ENCODE peak calls at places on chromosomes 5 and 9, in eight cellular contexts. O is K562, F is GM12878, T is WTC11, G is H1, M is IMR-90, W is SK-N-SH, X is HepG2. H is an unnamed sample.

GRCh38 chr5:54651482-54652076 is 134.0 kb downstream of the SNX18 start:
- DNase-seq in G (no peak), X (no peak), O (no peak), T (no peak), W (peak), M (peak), F (no peak), H (no peak)

GRCh38 chr5:142816577-142816976 is 46.4 kb downstream of the ARHGAP26 start:
- DNase-seq in M (peak), G (no peak), W (no peak), X (no peak), F (no peak), O (no peak), T (no peak), H (no peak)

GRCh38 chr9:108519417-108519816 is 336.4 kb downstream of the ACTL7B start:
- DNase-seq in X (no peak), W (no peak), M (no peak), T (no peak), F (no peak), O (no peak), G (no peak), H (no peak)

GRCh38 chr5:132234684-132235062 is 7.0 kb upstream of the P4HA2 start:
- DNase-seq in W (no peak), X (no peak), F (no peak), T (no peak), O (no peak), G (no peak), M (no peak), H (no peak)

GRCh38 chr5:109691248-109691574 is 1.5 kb downstream of the MAN2A1 start:
- DNase-seq in F (no peak), W (no peak), G (no peak), M (no peak), O (no peak), X (no peak), T (no peak), H (no peak)

GRCh38 chr5:135486679-135487395 is 34.7 kb upstream of the TIFAB start:
- DNase-seq in O (no peak), W (no peak), G (no peak), M (no peak), F (no peak), T (no peak), X (no peak), H (no peak)

GRCh38 chr5:74093501-74093993 is 467.6 kb downstream of the ARHGEF28 start:
- DNase-seq in O (no peak), X (no peak), G (no peak), W (no peak), M (no peak), T (no peak), F (no peak), H (no peak)

GRCh38 chr9:90702431-90702830 is 59.8 kb upstream of the DIRAS2 start:
- DNase-seq in W (no peak), T (no peak), O (no peak), F (no peak), G (no peak), X (no peak), M (no peak), H (no peak)

GRCh38 chr9:107597743-107598217 is 108.2 kb upstream of the KLF4 start:
- DNase-seq in X (peak), T (no peak), G (no peak), F (no peak), O (no peak), M (no peak), W (no peak), H (no peak)

GRCh38 chr5:57408714-57409113 is 73.9 kb downstream of the ACTBL2 start:
- DNase-seq in T (no peak), M (peak), G (no peak), W (no peak), O (no peak), F (no peak), X (no peak), H (no peak)

GRCh38 chr9:126723807-126724172 is 81.0 kb upstream of the ZBTB43 start:
- DNase-seq in W (peak), O (peak), G (no peak), T (peak), X (no peak), F (no peak), M (no peak), H (no peak)

DNA sequence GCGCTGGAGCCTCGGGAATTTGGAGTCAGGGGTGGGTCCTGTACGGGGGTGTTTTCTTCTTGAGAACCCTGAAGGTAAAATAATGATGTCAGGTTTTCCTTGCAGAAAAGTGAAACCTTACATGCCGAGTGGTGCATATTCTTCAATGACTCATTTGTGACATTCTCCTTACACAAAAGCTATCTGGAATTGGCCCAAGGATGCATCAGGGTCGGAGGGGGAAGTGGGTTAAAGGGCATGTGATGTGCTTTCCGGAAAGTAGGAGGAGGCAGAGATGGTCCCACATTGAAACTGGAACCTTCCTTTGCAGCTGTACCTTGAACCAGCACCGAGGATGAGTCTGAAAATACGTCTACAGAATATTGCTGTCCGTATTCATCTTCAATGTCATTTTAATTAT is 411.2 kb upstream of the IRX4 start:
- DNase-seq in W (no peak), M (no peak), F (no peak), X (no peak), O (no peak), G (no peak), T (no peak), H (no peak)
- TF ChIP-seq USF2 in W (no peak), M (no peak), F (no peak), X (no peak), O (no peak), G (no peak), T (no peak), H (no peak)

GRCh38 chr9:92634712-92635605 is 35.0 kb downstream of the IPPK start:
- DNase-seq in X (peak), W (peak), F (peak), T (peak), M (peak), O (peak), G (peak), H (peak)

GRCh38 chr9:92637331-92637730 is 32.6 kb downstream of the IPPK start:
- DNase-seq in T (no peak), G (no peak), X (no peak), M (no peak), F (no peak), W (no peak), O (no peak), H (no peak)

GRCh38 chr9:92637886-92638620 is 31.9 kb downstream of the IPPK start:
- DNase-seq in W (no peak), O (no peak), G (no peak), F (no peak), M (no peak), X (no peak), T (no peak), H (no peak)

GRCh38 chr9:92635760-92636159 is 34.2 kb downstream of the IPPK start:
- DNase-seq in X (no peak), W (no peak), T (no peak), G (no peak), F (no peak), O (no peak), M (no peak), H (no peak)

GRCh38 chr9:92636627-92637026 is 33.3 kb downstream of the IPPK start:
- DNase-seq in T (no peak), G (no peak), X (no peak), F (no peak), W (no peak), M (no peak), O (no peak), H (no peak)
- TF ChIP-seq CTCF in T (no peak), G (peak), X (no peak), F (no peak), W (peak), M (peak), O (no peak), H (no peak)

GRCh38 chr9:138006576-138007233 is 129.1 kb downstream of the CACNA1B start:
- DNase-seq in X (no peak), M (no peak), G (no peak), T (no peak), F (no peak), O (no peak), W (no peak), H (no peak)
- TF ChIP-seq USF2 in X (no peak), M (no peak), G (no peak), T (no peak), F (no peak), O (no peak), W (no peak), H (no peak)

DNA sequence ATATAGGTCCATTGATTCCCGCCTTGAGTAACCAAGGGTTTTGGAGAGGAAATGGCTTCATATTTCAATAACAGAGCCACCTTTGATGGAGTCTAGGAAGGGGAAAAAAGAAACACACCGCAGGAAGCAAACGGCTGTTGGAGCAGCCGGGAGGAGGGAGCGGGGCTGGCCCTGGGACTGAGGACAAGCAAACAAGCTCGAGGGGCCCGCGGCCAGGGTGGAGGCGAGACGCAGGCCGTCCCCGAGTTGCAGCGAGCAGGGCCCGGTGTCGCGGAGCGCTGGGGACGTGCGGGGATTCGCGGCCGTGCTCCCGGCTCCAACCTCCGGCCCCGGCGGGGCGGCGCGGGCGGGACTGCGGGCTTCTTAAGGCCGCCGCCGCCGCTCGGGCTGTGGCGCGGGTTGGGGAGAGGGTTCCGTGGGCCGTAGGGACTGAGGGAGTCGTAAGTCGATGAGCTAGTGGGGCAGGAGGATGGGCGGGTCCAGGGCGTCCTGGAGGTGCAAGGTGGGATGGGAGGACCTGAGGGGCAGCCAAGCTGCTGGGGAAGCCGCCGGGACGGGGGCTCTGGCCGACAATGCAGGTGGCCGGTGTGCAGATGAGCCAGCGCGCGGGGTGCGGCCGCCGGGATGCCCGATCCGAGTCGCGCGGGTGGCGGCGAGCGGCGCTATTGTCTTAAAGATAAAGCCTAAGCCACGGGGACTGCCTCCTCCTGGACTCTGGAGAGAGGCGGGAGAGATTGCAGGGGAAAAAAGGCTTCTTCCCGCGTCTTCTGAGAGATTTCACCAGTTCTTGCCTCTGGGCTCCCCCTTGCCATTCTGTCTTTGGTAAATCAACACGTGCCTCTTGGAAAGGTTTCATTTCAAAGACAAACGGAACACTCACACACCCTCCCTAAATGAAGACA is 1.5 kb upstream of the HAPLN1 start:
- DNase-seq in G (peak), O (peak), X (peak), W (peak), T (peak), F (no peak), M (peak), H (peak)
- TF ChIP-seq CTCF in G (peak), O (peak), X (peak), W (peak), T (no peak), F (peak), M (peak), H (peak)

GRCh38 chr5:157965040-157965439 is 106.1 kb upstream of the CLINT1 start:
- DNase-seq in F (no peak), O (no peak), X (no peak), M (no peak), W (no peak), G (no peak), T (no peak), H (no peak)
- TF ChIP-seq USF2 in F (no peak), O (no peak), X (no peak), M (no peak), W (no peak), G (no peak), T (no peak), H (no peak)

GRCh38 chr5:35213608-35214007 is 16.7 kb downstream of the PRLR start:
- DNase-seq in W (no peak), O (no peak), G (no peak), X (no peak), F (no peak), M (no peak), T (no peak), H (no peak)
- TF ChIP-seq CTCF in W (no peak), O (no peak), G (no peak), X (no peak), F (peak), M (no peak), T (no peak), H (no peak)

GRCh38 chr9:81969971-81970370 is 18.6 kb upstream of the SPATA31D1 start:
- DNase-seq in O (no peak), X (no peak), T (no peak), W (no peak), M (peak), G (no peak), F (no peak), H (no peak)
- TF ChIP-seq USF2 in O (no peak), X (no peak), T (no peak), W (no peak), M (no peak), G (no peak), F (no peak), H (no peak)